ENCODE peak calls at places on chromosomes 1 and 21, in four cellular contexts. E, D, C and U are unnamed samples.

GRCh38 chr1:116699605-116700004 is 32.1 kb upstream of the IGSF3 start:
- DNase-seq in C (no peak), E (no peak), D (no peak), U (no peak)

GRCh38 chr1:19495000-19495656 is 9.8 kb upstream of the CAPZB start:
- DNase-seq in D (no peak), C (no peak), E (no peak), U (no peak)

GRCh38 chr1:30305061-30305460 is 418.3 kb downstream of the MATN1 start:
- DNase-seq in C (no peak), D (no peak), E (no peak), U (no peak)

GRCh38 chr1:225480825-225481434 is 53.1 kb upstream of the LBR start:
- DNase-seq in D (no peak), E (peak; percentile 92), C (peak; percentile 35), U (peak; percentile 71)

GRCh38 chr21:34536311-34536710 is 24.3 kb upstream of the KCNE1 start:
- DNase-seq in D (no peak), E (no peak), C (no peak), U (no peak)

GRCh38 chr21:38811257-38811656 is 5.5 kb downstream of the ETS2 start:
- DNase-seq in C (no peak), D (no peak), E (no peak), U (no peak)

GRCh38 chr21:46227811-46228344 is 696 bp downstream of the LSS start:
- DNase-seq in E (peak; percentile 15), D (no peak), C (no peak), U (no peak)

GRCh38 chr1:36178479-36179219 is 22.7 kb downstream of the MAP7D1 start:
- DNase-seq in C (no peak), E (no peak), D (peak; percentile 64), U (peak; percentile 86)

GRCh38 chr1:45023663-45024062 is 11.6 kb downstream of the UROD start:
- DNase-seq in E (no peak), D (no peak), C (no peak), U (no peak)

GRCh38 chr1:33424205-33424604 is 6.7 kb downstream of the PHC2 start:
- DNase-seq in E (no peak), D (no peak), C (no peak), U (no peak)

GRCh38 chr1:1470626-1471388 is 758 bp upstream of the ATAD3B start:
- DNase-seq in C (no peak), D (no peak), E (peak; percentile 63), U (no peak)

GRCh38 chr1:153357076-153357852 is 390 bp upstream of the S100A9 start:
- DNase-seq in D (peak; percentile 87), E (no peak), C (peak; percentile 51), U (peak; percentile 94)

GRCh38 chr1:46131727-46132528 is 501 bp downstream of the PIK3R3 start:
- DNase-seq in D (peak; percentile 41), C (no peak), E (peak; percentile 54), U (no peak)

GRCh38 chr1:241934181-241934815 is 23.3 kb upstream of the BECN2 start:
- DNase-seq in C (no peak), D (no peak), E (no peak), U (no peak)
- H3K4me3 ChIP-seq in C (no peak overlapping the region), D (no peak overlapping the region), E (no peak overlapping the region), U (no peak overlapping the region)

DNA sequence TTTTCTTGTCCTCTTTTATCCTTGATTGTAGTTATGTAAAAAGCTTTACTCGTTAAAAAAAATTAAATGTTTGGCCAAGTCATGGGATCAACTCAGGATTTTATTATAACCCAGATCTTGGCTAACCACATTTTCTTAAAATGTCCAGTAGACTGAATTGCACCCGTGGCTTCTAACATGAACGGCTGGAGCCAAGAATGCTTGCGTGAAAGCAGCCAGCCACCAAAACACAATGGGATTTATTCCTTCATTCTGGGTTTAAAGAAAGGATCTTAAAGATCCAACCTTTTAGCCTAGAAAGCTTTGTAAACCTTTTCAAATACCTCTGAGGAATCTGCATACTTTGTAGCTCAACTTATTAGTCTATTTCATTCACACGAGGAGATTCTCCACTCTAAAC is 404.4 kb downstream of the USP25 start:
- DNase-seq in D (no peak), E (no peak), C (no peak), U (no peak)
- H3K4me3 ChIP-seq in D (no peak overlapping the region), E (no peak overlapping the region), C (no peak overlapping the region), U (no peak overlapping the region)

GRCh38 chr1:114035304-114035700 is 56.0 kb downstream of the OLFML3 start:
- DNase-seq in C (no peak), D (no peak), E (no peak), U (no peak)
- H3K4me3 ChIP-seq in C (no peak overlapping the region), D (no peak overlapping the region), E (no peak overlapping the region), U (no peak overlapping the region)

GRCh38 chr1:167332503-167332902 is 111.8 kb downstream of the POU2F1 start:
- DNase-seq in E (no peak), D (no peak), C (no peak), U (no peak)

GRCh38 chr1:167333703-167334102 is 113.0 kb downstream of the POU2F1 start:
- DNase-seq in E (peak; percentile 43), C (no peak), D (no peak), U (no peak)

GRCh38 chr1:167330601-167331293 is 110.1 kb downstream of the POU2F1 start:
- DNase-seq in E (peak; percentile 73), D (no peak), C (no peak), U (no peak)

GRCh38 chr1:167331650-167332049 is 111.0 kb downstream of the POU2F1 start:
- DNase-seq in D (no peak), E (no peak), C (no peak), U (no peak)

DNA sequence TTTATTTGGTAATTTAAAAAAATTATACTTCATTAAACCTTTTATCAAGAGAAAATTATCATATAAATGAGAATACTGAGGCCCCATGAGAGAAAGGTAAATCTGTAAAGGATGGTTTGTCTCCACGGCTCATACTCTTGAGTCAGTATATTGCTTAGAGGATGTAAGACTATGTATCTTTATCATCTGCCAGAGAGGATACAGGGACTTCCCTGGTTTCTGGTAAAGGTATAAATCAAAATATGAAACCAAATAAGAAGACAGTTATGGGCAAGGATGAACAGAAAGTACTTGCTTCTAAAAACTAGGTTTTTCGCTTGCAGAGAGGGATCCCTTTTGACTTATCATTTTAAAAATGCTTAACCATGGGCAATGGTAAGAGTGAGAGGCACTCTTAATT is 112.4 kb downstream of the POU2F1 start:
- DNase-seq in D (no peak), E (peak; percentile 36), C (no peak), U (no peak)
- H3K4me3 ChIP-seq in D (no peak overlapping the region), E (peak overlapping the region; percentile 79), C (no peak overlapping the region), U (no peak overlapping the region)

GRCh38 chr1:228007801-228008341 is 1.1 kb downstream of the WNT3A start:
- DNase-seq in E (no peak), C (no peak), D (no peak), U (peak; percentile 49)
- H3K4me3 ChIP-seq in E (no peak overlapping the region), C (no peak overlapping the region), D (no peak overlapping the region), U (peak overlapping the region; percentile 36)

DNA sequence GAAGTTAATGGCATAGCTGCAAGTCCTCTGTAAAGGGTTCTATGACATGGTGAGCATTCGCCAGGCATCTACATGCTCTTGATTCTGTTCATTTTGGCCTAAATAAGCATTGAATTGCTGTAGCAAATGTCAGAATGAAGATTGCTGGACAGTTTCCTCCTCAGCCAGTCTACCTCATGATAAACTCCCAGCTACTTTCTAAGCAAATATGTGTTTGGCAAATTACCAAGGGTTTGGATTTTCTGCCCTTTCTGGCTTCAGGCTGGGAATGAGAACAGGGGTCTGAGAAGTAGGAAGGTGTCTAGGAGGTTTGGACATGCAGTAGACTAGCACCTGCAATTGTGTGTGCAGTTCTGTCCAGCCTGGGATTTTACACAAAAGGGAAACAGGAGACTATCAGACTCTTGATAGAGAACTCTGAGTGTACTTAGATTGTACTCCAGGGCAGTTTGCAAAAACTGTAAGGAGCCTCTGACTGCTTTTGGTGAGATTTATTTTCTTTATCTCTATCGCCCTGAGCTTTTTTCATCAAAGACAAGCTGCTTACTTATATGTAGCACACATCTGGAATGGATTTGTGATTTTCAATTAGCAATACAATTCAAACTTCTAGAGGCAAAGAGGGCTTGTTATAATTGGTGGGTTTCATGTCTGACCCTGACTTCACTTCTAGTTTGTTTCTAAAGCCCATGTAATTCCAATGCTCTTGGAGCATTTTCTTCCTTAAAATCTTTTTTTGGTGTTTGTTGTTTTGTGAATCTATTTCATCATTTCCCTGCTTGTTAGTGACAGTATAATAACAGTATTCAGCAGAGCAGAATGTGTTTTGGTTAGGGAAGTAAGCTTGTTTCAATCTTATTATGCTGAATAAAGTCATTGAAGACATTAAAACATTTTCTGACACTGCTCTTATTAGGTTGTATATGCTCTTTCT is 150.8 kb downstream of the VPS13D start:
- DNase-seq in C (no peak), E (no peak), D (no peak), U (no peak)
- H3K4me3 ChIP-seq in C (no peak overlapping the region), E (no peak overlapping the region), D (no peak overlapping the region), U (no peak overlapping the region)

DNA sequence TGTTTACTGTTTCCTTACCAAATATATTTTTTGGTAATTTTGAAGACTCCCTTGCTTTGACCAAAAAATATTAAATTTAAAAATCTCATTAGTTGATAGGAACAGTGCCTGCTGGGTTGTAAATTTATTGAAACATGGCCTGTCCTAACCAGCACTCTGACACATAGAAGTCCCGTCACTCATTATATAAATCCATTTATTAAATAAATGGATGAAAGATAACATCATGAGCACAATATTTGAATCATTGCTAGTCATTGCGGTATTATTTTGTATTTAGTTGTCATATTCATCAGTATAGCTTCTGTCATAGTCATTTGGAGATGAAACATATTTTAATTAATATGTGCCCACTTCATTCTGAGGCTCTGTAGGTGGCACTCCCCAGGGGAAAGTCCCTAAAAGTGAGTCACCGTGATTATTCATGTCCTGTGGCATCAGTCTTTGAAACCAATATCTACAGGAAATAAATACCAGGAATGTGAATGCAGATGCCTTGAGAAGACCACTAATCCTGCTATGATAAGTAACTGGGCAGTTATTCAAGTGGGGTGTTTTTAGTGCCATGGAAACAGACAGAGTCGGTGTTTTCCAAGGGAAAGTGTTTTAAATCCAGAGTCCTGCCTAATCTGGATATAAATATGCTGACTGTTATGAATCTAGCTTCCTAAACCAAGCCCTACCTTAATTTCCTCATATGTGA is 302.0 kb downstream of the DUSP10 start:
- DNase-seq in D (no peak), C (no peak), E (no peak), U (no peak)
- H3K4me3 ChIP-seq in D (no peak overlapping the region), C (no peak overlapping the region), E (no peak overlapping the region), U (no peak overlapping the region)

DNA sequence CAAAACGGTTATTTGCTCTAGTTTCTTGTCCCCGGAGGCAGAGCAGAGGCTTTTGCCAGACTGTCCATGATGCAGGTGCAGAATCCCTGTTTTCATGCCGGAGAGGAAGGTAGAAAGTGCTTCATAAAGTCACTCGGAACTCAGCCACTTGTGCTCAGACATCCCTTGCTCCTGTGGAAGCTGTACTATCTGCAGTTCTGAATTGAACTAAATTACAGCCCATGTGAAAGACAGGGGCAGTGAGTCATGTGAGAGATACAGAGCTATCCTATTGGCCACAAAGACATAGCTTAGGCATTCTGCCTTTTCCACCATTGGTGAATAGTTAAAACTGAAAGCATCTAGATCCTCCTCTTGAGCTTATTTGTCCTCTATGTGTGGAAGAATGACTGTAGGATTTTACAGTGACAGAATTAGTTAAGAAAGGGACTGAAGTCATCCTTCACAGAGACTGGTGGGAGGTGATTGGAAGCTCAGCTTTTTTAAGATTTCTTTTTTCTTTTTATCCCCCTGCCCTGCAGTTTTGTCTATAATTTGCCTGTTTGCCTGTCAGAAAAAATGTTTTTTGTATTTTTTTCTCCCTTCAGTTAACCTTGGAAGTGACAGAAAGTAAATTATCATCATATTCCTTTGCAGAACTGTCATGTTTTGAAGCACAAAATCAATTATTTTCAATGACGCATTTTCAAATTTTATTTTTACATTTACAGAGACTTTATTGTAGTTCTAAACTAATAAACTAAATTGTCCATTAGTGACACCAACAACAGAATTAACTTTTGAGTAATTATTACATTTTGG is 298.6 kb downstream of the PTPRC start:
- DNase-seq in E (peak; percentile 94), C (no peak), D (peak; percentile 58), U (no peak)
- H3K4me3 ChIP-seq in E (peak overlapping the region; percentile 78), C (peak overlapping the region; percentile 24), D (peak overlapping the region; percentile 44), U (peak overlapping the region; percentile 66)